ENCODE peak calls at places on chromosomes 11 and 22, in six cellular contexts. E is left kidney, S is aorta, A is mesenchymal stem cell, G is iPS DF 19.7, U is AG10803. Z is an unnamed sample.

GRCh38 chr11:70127653-70128434 is 49.7 kb downstream of the ANO1 start:
- DNase-seq in E (no peak), S (no peak), A (no peak), G (no peak), U (no peak), Z (no peak)

GRCh38 chr11:48020092-48020755 is 39.9 kb downstream of the PTPRJ start:
- DNase-seq in E (no peak), S (no peak), A (no peak), G (no peak), U (no peak), Z (peak; percentile 48)

GRCh38 chr11:128496684-128497056 is 90.7 kb downstream of the ETS1 start:
- DNase-seq in E (no peak), S (no peak), A (no peak), G (no peak), U (no peak), Z (no peak)

GRCh38 chr11:94866231-94866827 is 98.2 kb downstream of the AMOTL1 start:
- DNase-seq in E (no peak), S (no peak), A (no peak), G (no peak), U (no peak), Z (no peak)

GRCh38 chr11:70176940-70177689 is 26.0 kb upstream of the FADD start:
- DNase-seq in E (peak; percentile 38), S (peak; percentile 79), A (peak; percentile 25), G (no peak), U (no peak), Z (no peak)

GRCh38 chr22:30984317-30984716 is 15.3 kb downstream of the TUG1 start:
- DNase-seq in E (no peak), S (no peak), A (no peak), G (no peak), U (no peak), Z (no peak)

GRCh38 chr11:61888043-61888442 is 3.3 kb downstream of the FADS3 start:
- DNase-seq in E (no peak), S (peak; percentile 96), A (peak; percentile 90), G (no peak), U (peak; percentile 95), Z (peak; percentile 95)

GRCh38 chr11:848988-849824 is 6.6 kb downstream of the TSPAN4 start:
- DNase-seq in E (peak; percentile 87), S (no peak), A (peak; percentile 25), G (no peak), U (no peak), Z (peak; percentile 28)

GRCh38 chr11:8757047-8757446 is 74.5 kb downstream of the RPL27A start:
- DNase-seq in E (no peak), S (no peak), A (no peak), G (no peak), U (peak; percentile 52), Z (no peak)

GRCh38 chr11:12815931-12816494 is 141.8 kb downstream of the TEAD1 start:
- DNase-seq in E (no peak), S (no peak), A (no peak), G (no peak), U (no peak), Z (no peak)

GRCh38 chr11:86800076-86800955 is at the start of gene PRSS23:
- DNase-seq in E (peak; percentile 90), S (peak; percentile 92), A (peak; percentile 68), G (no peak), U (peak; percentile 61), Z (peak; percentile 77)

GRCh38 chr11:27995082-27995481 is 112.9 kb downstream of the KIF18A start:
- DNase-seq in E (no peak), S (no peak), A (peak; percentile 58), G (no peak), U (peak; percentile 69), Z (no peak)

GRCh38 chr22:45480717-45481116 is 22.0 kb upstream of the FBLN1 start:
- DNase-seq in E (no peak), S (no peak), A (no peak), G (no peak), U (no peak), Z (no peak)